ENCODE peak calls at places on chromosomes 5 and 9, in six cellular contexts. H, X, F, B, E and Y are unnamed samples. For H3K9me3 and H3K4me1, the result is how much of the 10 kb centered on the place peaks cover.

GRCh38 chr5:14871573-14872069 is at the start of gene ANKH:
- DNase-seq in H (peak), X (peak), F (peak), B (peak), E (peak), Y (peak)

GRCh38 chr9:71955300-71955915 is 44.0 kb downstream of the C9orf85 start:
- DNase-seq in H (no peak), X (no peak), F (no peak), B (no peak), E (no peak), Y (no peak)

GRCh38 chr5:90182726-90183125 is 226.8 kb downstream of the CETN3 start:
- DNase-seq in H (no peak), X (no peak), F (no peak), B (no peak), E (no peak), Y (no peak)

GRCh38 chr9:105290401-105290800 is 46.0 kb downstream of the SLC44A1 start:
- DNase-seq in H (no peak), X (no peak), F (no peak), B (no peak), E (no peak), Y (no peak)

GRCh38 chr9:108842610-108843295 is 13.0 kb downstream of the ACTL7B start:
- DNase-seq in H (no peak), X (no peak), F (no peak), B (no peak), E (no peak), Y (no peak)

GRCh38 chr9:88355166-88355565 is 33.1 kb upstream of the SPIN1 start:
- DNase-seq in H (no peak), X (no peak), F (no peak), B (no peak), E (no peak), Y (no peak)

GRCh38 chr5:154446183-154447073 is 631 bp downstream of the SAP30L start:
- DNase-seq in H (peak), X (peak), F (no peak), B (peak), E (peak), Y (no peak)

GRCh38 chr5:167764650-167765289 is 526.7 kb upstream of the WWC1 start:
- DNase-seq in H (no peak), X (no peak), F (no peak), B (no peak), E (no peak), Y (no peak)

GRCh38 chr5:138503487-138504270 is 38.4 kb downstream of the EGR1 start:
- DNase-seq in H (peak), X (no peak), F (no peak), B (no peak), E (peak), Y (no peak)

GRCh38 chr9:10701906-10702305 is 89.1 kb upstream of the PTPRD start:
- DNase-seq in H (no peak), X (no peak), F (no peak), B (no peak), E (no peak), Y (no peak)

GRCh38 chr9:116234091-116234490 is 80.5 kb downstream of the PAPPA start:
- DNase-seq in H (no peak), X (no peak), F (no peak), B (no peak), E (no peak), Y (no peak)

GRCh38 chr5:119347996-119348395 is 7.8 kb upstream of the TNFAIP8 start:
- DNase-seq in H (no peak), X (no peak), F (no peak), B (no peak), E (no peak), Y (no peak)

GRCh38 chr9:121280715-121281613 is 13.0 kb downstream of the GSN start:
- DNase-seq in H (no peak), X (no peak), F (no peak), B (no peak), E (no peak), Y (no peak)

GRCh38 chr9:136840877-136841645 is 1.2 kb upstream of the AJM1 start:
- DNase-seq in H (peak), X (peak), F (no peak), B (peak), E (peak), Y (no peak)

GRCh38 chr5:139014726-139015125 is 139.6 kb upstream of the LRRTM2 start:
- DNase-seq in H (no peak), X (no peak), F (no peak), B (no peak), E (no peak), Y (no peak)

GRCh38 chr9:81829201-81829882 is 98.9 kb upstream of the SPATA31D4 start:
- DNase-seq in H (no peak), X (no peak), F (no peak), B (no peak), E (no peak), Y (no peak)

GRCh38 chr5:65969539-65970393 is 43.4 kb downstream of the ERBIN start:
- DNase-seq in H (no peak), X (no peak), F (no peak), B (no peak), E (no peak), Y (no peak)

GRCh38 chr5:115098041-115098702 is 71.5 kb downstream of the TRIM36 start:
- DNase-seq in H (no peak), X (no peak), F (no peak), B (no peak), E (no peak), Y (no peak)

GRCh38 chr9:38061326-38061947 is 7.6 kb downstream of the SHB start:
- DNase-seq in H (no peak), X (no peak), F (no peak), B (no peak), E (no peak), Y (no peak)

GRCh38 chr9:38062106-38062497 is 6.9 kb downstream of the SHB start:
- DNase-seq in H (no peak), X (no peak), F (no peak), B (no peak), E (no peak), Y (no peak)

GRCh38 chr9:38059233-38059936 is 9.6 kb downstream of the SHB start:
- DNase-seq in H (no peak), X (no peak), F (no peak), B (no peak), E (no peak), Y (no peak)

GRCh38 chr9:38062498-38063362 is 6.3 kb downstream of the SHB start:
- DNase-seq in H (no peak), X (no peak), F (no peak), B (no peak), E (no peak), Y (no peak)

GRCh38 chr9:38060688-38061087 is 8.3 kb downstream of the SHB start:
- DNase-seq in H (no peak), X (no peak), F (no peak), B (no peak), E (no peak), Y (no peak)
- TF ChIP-seq POLR2A in H (no peak), X (no peak), F (no peak), B (no peak), E (no peak), Y (no peak)

GRCh38 chr5:141359790-141360426 is at the start of gene PCDHGB2:
- DNase-seq in H (no peak), X (no peak), F (no peak), B (no peak), E (no peak), Y (no peak)
- H3K9me3 ChIP-seq in H (under half), X (half or more), F (half or more), B (under half), E (half or more), Y (half or more)

GRCh38 chr5:9558319-9558965 is 12.6 kb upstream of the SEMA5A start:
- DNase-seq in H (no peak), X (no peak), F (no peak), B (no peak), E (no peak), Y (no peak)

GRCh38 chr5:9557696-9558095 is 11.8 kb upstream of the SEMA5A start:
- DNase-seq in H (no peak), X (no peak), F (no peak), B (no peak), E (no peak), Y (no peak)

GRCh38 chr5:9555961-9556360 is 10.1 kb upstream of the SEMA5A start:
- DNase-seq in H (no peak), X (no peak), F (no peak), B (no peak), E (no peak), Y (no peak)

GRCh38 chr5:9562101-9562500 is 16.2 kb upstream of the SEMA5A start:
- DNase-seq in H (no peak), X (no peak), F (no peak), B (no peak), E (no peak), Y (no peak)

GRCh38 chr5:9559965-9560364 is 14.1 kb upstream of the SEMA5A start:
- DNase-seq in H (no peak), X (no peak), F (no peak), B (no peak), E (no peak), Y (no peak)
- H3K4me1 ChIP-seq in H (under half), X (under half), F (under half), B (under half), E (under half), Y (under half)

GRCh38 chr5:35133186-35133585 is 85.4 kb upstream of the AGXT2 start:
- DNase-seq in H (no peak), X (no peak), F (no peak), B (no peak), E (no peak), Y (no peak)

GRCh38 chr5:35131723-35132122 is 84.0 kb upstream of the AGXT2 start:
- DNase-seq in H (no peak), X (no peak), F (no peak), B (no peak), E (no peak), Y (no peak)

GRCh38 chr5:35129276-35129675 is 81.5 kb upstream of the AGXT2 start:
- DNase-seq in H (no peak), X (no peak), F (no peak), B (no peak), E (no peak), Y (no peak)

GRCh38 chr5:35127006-35127405 is 79.3 kb upstream of the AGXT2 start:
- DNase-seq in H (no peak), X (no peak), F (no peak), B (no peak), E (no peak), Y (no peak)

DNA sequence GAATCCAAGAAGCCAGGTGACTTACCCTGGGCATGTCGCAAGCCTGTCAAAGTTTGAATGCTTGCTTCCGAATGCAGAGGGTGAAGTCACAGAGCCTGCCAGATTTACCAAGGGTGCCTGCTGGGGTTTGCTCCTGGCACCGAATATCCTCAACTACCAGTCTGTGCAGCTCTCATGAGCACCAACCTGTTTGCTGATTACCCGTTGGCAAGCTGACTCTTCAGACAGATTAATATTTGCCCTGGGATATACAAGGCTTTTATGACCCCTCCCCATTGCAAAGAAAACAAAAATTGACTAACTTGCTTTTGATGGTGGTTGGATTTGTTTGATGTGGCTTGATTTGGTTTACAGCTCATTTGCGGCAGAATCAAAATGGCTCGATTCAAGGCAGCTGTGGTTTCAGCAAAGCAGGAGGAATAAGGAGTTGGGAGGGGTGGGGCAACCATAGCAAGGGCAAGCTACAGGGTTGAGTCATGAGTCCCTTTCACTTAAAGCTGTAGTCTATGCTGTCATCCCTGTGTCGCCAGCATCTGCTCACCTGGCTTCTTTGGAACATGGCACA is 82.3 kb upstream of the AGXT2 start:
- DNase-seq in H (no peak), X (no peak), F (no peak), B (no peak), E (peak), Y (peak)
- TF ChIP-seq POLR2A in H (no peak), X (no peak), F (no peak), B (no peak), E (no peak), Y (no peak)

DNA sequence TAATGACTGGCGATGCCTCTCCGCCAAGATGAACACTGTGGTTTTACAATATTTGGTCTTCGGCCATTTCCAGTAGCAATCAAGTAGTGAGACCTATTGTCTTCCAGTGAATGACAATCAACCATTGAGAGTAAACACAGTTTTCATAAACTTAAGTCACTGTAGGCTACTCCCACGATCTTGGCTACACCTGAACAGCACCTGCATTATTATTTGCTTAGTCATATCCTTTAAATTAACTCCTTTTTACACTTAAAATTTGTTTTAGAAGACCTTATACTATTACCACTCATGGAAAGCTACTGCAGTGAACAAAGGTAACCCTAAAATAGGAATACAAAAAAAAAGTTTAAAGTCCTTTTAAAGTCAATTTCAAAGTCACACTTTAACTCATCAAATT is 58.2 kb downstream of the ZNF354C start:
- DNase-seq in H (no peak), X (no peak), F (no peak), B (no peak), E (no peak), Y (no peak)
- H3K9me3 ChIP-seq in H (under half), X (under half), F (half or more), B (under half), E (under half), Y (under half)

GRCh38 chr5:134878403-134878802 is 4.2 kb downstream of the TXNDC15 start:
- DNase-seq in H (no peak), X (no peak), F (no peak), B (no peak), E (peak), Y (no peak)
- H3K4me1 ChIP-seq in H (under half), X (under half), F (under half), B (under half), E (half or more), Y (under half)

GRCh38 chr9:133339641-133340040 is 3.7 kb upstream of the SURF6 start:
- DNase-seq in H (no peak), X (no peak), F (no peak), B (no peak), E (no peak), Y (no peak)

GRCh38 chr9:133334161-133334560 is 1.8 kb downstream of the SURF6 start:
- DNase-seq in H (no peak), X (no peak), F (no peak), B (no peak), E (peak), Y (no peak)

GRCh38 chr9:133333011-133333410 is 3.0 kb downstream of the SURF6 start:
- DNase-seq in H (no peak), X (no peak), F (no peak), B (no peak), E (no peak), Y (no peak)

GRCh38 chr9:133333566-133333965 is 2.4 kb downstream of the SURF6 start:
- DNase-seq in H (no peak), X (no peak), F (no peak), B (no peak), E (no peak), Y (no peak)

GRCh38 chr9:133335924-133336811 is at the start of gene SURF6:
- DNase-seq in H (peak), X (peak), F (peak), B (peak), E (peak), Y (peak)
- TF ChIP-seq POLR2A in H (peak), X (no peak), F (no peak), B (peak), E (no peak), Y (no peak)

GRCh38 chr9:107645464-107645833 is 155.9 kb upstream of the KLF4 start:
- DNase-seq in H (no peak), X (no peak), F (no peak), B (no peak), E (no peak), Y (no peak)

GRCh38 chr9:107650321-107650720 is 160.8 kb upstream of the KLF4 start:
- DNase-seq in H (no peak), X (no peak), F (no peak), B (no peak), E (no peak), Y (no peak)

GRCh38 chr9:107647611-107648010 is 158.0 kb upstream of the KLF4 start:
- DNase-seq in H (no peak), X (no peak), F (no peak), B (no peak), E (no peak), Y (no peak)

GRCh38 chr9:107648153-107648716 is 158.7 kb upstream of the KLF4 start:
- DNase-seq in H (no peak), X (no peak), F (no peak), B (no peak), E (no peak), Y (no peak)

DNA sequence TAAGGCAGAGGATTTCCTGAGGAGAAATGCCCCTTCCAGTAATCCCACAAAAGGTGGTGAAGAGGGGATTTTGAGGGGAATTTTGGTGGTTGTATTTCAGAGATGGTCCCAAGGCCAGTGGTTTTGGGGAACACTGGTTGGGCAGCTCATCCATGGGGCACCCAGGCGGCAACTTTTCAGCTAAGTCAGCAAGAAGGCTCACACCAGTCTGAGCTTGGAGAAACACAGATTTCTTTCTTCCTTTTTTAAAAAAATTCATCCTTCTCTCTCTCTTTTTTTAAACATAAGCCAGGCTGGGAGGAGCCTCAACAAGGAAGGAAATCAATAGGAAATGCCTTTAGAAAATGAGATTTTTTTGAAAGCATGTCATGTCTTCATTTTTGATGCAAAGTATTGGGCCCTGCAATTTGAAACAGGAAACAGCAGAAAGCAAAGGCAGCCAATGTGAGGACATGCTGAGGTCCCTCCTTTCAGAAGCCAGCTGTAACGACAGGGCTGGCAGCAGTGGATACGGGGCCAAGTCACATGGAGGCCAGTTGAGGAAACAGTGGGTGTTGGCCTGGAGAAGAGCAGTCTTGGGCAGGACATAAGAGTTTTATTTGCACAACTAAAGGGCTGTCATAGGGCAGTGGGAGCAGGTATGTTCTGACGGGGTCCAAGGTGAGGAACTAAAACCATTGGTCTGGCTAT is 155.3 kb upstream of the KLF4 start:
- DNase-seq in H (no peak), X (no peak), F (no peak), B (peak), E (no peak), Y (no peak)
- H3K9me3 ChIP-seq in H (under half), X (under half), F (under half), B (under half), E (under half), Y (under half)

DNA sequence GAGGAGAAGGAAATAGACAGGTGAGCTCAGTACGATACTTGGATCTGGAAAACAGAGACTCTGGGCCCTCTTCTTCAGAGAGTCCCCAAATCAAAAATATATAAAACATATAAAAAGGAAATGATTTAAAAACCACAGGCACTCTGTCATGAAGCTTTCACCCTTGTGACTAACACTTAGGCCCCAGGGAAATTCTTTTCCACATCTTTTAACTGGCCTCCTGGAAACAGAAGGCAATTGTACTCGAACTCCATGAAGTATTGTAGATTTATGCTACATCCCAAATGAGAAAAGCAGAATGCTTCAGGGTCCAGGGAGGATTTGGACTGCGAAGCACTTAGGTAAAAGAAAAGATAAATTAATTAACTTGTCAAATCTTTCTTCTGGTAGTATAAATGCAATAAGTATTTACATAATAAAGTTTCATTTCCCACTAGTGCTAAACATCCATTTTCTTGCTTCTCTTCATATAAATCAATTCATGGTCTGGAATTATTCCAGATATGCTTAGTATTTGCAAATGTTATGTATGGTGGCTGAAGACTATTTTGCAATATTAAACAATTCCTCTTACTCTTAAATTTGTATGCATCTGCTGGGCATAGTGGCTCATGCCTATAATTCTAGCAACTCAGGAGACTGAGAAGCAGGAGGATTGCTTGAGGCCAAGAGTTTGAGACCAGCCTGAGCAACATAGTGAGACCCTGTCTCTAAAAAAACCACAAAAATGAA is 64.8 kb upstream of the ELL2 start:
- DNase-seq in H (no peak), X (no peak), F (no peak), B (no peak), E (no peak), Y (no peak)
- H3K4me1 ChIP-seq in H (under half), X (under half), F (under half), B (under half), E (under half), Y (under half)